ENCODE peak calls at places on chromosomes 3 and 15, in five cellular contexts. Y is GM23338, M is PC-9, O is HepG2, V is H1. A is an unnamed sample.
A peak's percentile ranks its signal among the peaks of the same experiment; 100 is the strongest.

GRCh38 chr3:185959609-185960517 is 22.0 kb upstream of the TRA2B start:
- DNase-seq in O (peak; percentile 88), Y (no peak), M (peak; percentile 74), V (no peak), A (peak; percentile 75)

GRCh38 chr3:157081681-157082210 is 78.2 kb downstream of the CCNL1 start:
- DNase-seq in Y (peak; percentile 98), V (peak; percentile 86), O (peak; percentile 68), M (peak; percentile 95), A (peak; percentile 98)

GRCh38 chr15:42707068-42707467 is 29.9 kb downstream of the CDAN1 start:
- DNase-seq in O (no peak), Y (no peak), M (no peak), V (no peak), A (peak; percentile 97)

GRCh38 chr3:185316740-185317407 is 46.1 kb upstream of the MAP3K13 start:
- DNase-seq in Y (no peak), M (peak; percentile 64), V (no peak), O (peak; percentile 43), A (peak; percentile 62)

GRCh38 chr3:36909181-36909580 is 35.7 kb downstream of the TRANK1 start:
- DNase-seq in Y (no peak), M (no peak), V (no peak), O (no peak), A (no peak)

GRCh38 chr3:162738778-162739177 is 1242.2 kb downstream of the OTOL1 start:
- DNase-seq in V (no peak), O (no peak), Y (no peak), M (no peak), A (peak; percentile 52)

GRCh38 chr15:72318408-72318942 is 1.5 kb downstream of the CELF6 start:
- DNase-seq in M (no peak), O (no peak), Y (no peak), V (no peak), A (no peak)

GRCh38 chr15:24054547-24055245 is 367.6 kb upstream of the NDN start:
- DNase-seq in O (no peak), M (no peak), V (no peak), Y (peak; percentile 3), A (no peak)

GRCh38 chr15:66278061-66278460 is 15.3 kb upstream of the DIS3L start:
- DNase-seq in O (no peak), Y (no peak), V (no peak), M (no peak), A (no peak)

GRCh38 chr15:85582076-85582718 is 201.8 kb downstream of the AKAP13 start:
- DNase-seq in O (no peak), V (no peak), M (no peak), Y (no peak), A (no peak)

GRCh38 chr3:186875708-186876107 is 33.2 kb downstream of the ADIPOQ start:
- DNase-seq in Y (no peak), O (no peak), M (no peak), V (no peak), A (no peak)

GRCh38 chr3:177211503-177212277 is 14.4 kb upstream of the TBL1XR1 start:
- DNase-seq in O (peak; percentile 74), V (no peak), M (no peak), Y (no peak), A (peak; percentile 48)

GRCh38 chr15:92810418-92811138 is 89.5 kb upstream of the CHD2 start:
- DNase-seq in M (no peak), Y (peak; percentile 63), O (no peak), V (no peak), A (peak; percentile 74)

GRCh38 chr3:23474580-23475357 is 271.6 kb downstream of the UBE2E2 start:
- DNase-seq in M (no peak), O (no peak), V (no peak), Y (no peak), A (no peak)

GRCh38 chr3:148815316-148815715 is 12.3 kb upstream of the CPB1 start:
- DNase-seq in Y (no peak), O (no peak), M (no peak), V (no peak), A (no peak)

GRCh38 chr15:73691398-73691797 is 7.2 kb downstream of the CD276 start:
- DNase-seq in M (no peak), V (no peak), Y (peak; percentile 84), O (no peak), A (peak; percentile 34)

GRCh38 chr15:77818484-77819270 is 186.0 kb upstream of the LINGO1 start:
- DNase-seq in V (no peak), O (no peak), M (no peak), Y (peak; percentile 44), A (no peak)
- TF ChIP-seq EZH2 in V (no peak), O (no peak), M (no peak), Y (no peak), A (no peak)

GRCh38 chr3:3126477-3127431 is at the start of gene TRNT1:
- DNase-seq in Y (peak; percentile 97), M (peak; percentile 93), O (peak; percentile 84), V (peak; percentile 60), A (peak; percentile 92)
- H3K4me2 ChIP-seq in Y (peak within 1 kb of the TSS; percentile 99), M (peak within 1 kb of the TSS; percentile 83), O (peak within 1 kb of the TSS; percentile 83), V (peak within 1 kb of the TSS; percentile 91), A (peak within 1 kb of the TSS; percentile 97)

DNA sequence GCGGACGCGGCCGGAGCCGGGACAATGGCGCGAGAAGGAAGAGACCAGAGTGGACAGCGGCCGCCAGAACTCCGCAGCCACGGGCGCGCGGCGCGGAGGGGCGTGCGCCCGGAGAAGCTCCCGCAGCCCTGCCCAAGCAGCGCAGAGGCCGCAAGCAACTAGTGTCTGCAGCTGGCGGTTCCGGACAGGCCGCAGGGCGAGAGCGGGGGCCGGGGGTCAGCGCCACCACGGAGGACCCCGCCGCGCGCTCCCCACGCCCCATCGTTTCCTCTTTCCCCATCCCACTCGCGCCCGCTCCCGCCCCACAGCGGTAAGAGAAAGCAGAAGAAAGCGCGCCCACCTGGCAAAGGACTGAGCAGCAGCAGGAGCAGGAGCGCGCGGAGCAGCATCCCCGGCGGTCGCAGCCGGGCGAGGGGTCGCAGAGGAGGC is 440 bp downstream of the PRTG start:
- DNase-seq in V (no peak), O (no peak), M (peak; percentile 27), Y (peak; percentile 23), A (no peak)
- TF ChIP-seq EZH2 in V (peak; percentile 85), O (no peak), M (no peak), Y (peak; percentile 53), A (peak; percentile 83)

DNA sequence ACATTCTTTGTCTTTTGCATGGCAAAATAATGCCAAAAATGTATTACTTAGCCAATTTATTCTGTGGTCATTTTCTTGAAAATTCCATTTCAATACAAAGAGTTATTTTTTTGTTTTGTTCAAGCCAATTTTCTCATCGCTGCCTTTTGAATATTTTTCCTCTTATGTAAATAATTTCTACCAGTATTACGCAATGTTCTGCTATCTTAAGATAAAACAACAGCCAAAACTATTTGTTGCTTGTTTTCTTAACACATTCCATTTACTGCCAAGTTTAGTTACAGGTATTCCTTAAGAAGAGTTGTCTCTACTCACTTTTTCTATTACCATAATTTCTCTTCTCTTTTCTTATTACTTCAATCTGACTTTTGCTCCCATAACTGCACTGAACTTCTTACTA is 163.1 kb downstream of the ROBO1 start:
- DNase-seq in V (no peak), Y (no peak), O (no peak), M (no peak), A (no peak)
- H3K4me2 ChIP-seq in V (no peak overlapping the region), Y (no peak overlapping the region), O (no peak overlapping the region), M (no peak overlapping the region), A (no peak overlapping the region)

DNA sequence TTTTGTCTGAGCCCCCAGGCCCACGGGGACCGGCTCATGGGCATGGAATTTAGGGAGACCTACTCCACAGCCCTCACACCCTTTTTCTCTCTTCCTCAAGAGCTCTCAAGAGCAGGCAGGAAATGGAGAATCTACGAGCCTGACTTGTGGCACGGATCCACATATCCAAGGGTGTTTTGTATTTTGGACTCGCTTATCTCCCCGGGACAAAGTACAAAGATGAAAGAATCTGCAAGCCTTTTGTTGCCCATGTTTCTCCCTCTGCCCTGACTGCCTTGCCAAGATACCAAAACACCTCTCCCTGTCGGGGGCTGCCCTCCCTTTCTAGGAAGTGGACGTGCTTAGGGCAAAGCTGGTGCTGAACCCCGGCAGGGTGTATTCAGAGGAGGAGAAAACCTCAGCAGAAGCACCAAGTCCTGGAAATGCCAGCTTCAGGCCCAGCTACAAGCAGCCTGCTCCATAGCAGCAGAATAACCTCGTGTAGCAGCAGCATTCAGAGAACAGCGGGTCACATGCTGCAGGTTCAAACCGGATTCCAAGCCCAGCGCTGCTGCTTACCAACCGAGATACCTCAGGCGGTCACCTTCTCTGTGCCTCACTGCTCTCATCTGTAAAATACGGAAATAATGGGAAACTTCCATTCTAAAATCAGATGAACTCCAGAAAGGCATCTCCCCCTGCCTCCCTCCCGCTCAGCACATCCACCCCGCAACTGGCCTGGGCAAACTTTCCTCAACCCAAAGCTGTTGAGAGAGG is 35.2 kb downstream of the DNASE1L3 start:
- DNase-seq in V (no peak), Y (peak; percentile 55), O (peak; percentile 95), M (no peak), A (no peak)
- TF ChIP-seq EZH2 in V (no peak), Y (no peak), O (no peak), M (no peak), A (no peak)

DNA sequence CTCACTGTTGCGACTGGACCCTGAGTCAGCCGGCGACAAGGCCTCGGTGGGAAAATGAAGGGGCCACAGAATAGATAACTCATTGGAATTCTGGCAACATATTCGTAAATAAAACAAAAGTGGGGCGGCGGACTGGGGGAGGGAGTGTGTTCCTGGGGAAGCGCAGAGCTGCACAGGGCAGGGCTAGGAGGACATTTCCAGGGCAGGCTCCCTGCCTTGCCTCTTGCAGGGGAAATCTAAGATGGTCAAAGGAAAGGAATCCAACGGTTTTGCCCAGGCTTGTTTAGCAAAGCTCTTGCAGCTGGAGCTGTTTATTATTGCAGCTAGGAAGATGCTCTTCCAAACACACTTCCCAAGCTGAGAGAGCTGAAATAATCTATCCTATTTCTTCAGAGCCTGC is 1042.7 kb upstream of the NR2F2 start:
- DNase-seq in V (no peak), O (no peak), M (no peak), Y (peak; percentile 32), A (no peak)
- H3K4me2 ChIP-seq in V (peak overlapping the region; percentile 81), O (no peak overlapping the region), M (no peak overlapping the region), Y (peak overlapping the region; percentile 65), A (no peak overlapping the region)

DNA sequence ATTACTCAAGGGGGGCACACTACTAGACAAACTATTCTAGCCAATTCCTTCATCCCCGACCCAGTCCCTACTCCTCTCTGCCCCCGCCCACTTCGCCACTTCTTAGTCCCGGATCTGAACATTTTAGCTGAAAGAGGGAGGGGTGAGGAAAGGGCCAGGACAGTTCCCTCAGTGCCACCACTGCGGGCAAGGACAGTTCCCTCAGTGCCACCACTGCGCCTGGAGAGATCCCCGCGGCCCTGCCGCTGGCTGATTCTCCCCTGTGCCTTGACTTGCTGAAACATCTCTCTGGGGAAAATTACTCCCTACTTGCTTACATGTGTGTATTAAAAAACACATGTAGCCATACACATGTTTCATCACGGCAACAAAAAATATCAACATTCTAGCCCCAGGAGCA is 11.3 kb downstream of the SOX2 start:
- DNase-seq in Y (no peak), V (no peak), O (no peak), M (no peak), A (no peak)
- TF ChIP-seq EZH2 in Y (no peak), V (no peak), O (no peak), M (no peak), A (no peak)

DNA sequence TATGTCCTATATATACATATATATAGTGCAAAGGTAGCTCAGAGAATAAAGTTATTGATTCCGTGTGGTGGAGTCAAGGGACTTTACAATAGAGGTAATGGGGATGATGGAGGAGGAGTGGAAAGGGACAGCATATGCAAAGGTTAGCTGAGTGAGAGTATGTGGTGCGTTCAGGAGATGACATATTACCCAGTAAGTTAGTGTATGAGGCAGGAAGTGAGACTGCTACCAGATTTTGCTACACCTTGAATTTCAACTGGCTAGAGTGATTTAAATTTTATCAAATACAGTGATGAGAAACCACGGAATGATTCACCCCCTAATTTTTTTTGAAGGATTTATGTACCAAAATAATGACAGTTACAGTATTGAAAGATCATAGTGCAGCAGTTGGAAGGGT is 2.8 kb downstream of the ACTL6A start:
- DNase-seq in O (no peak), M (no peak), V (no peak), Y (no peak), A (peak; percentile 36)
- H3K4me2 ChIP-seq in O (no peak overlapping the region), M (peak overlapping the region; percentile 4), V (no peak overlapping the region), Y (no peak overlapping the region), A (peak overlapping the region; percentile 4)

A was measured in PC-3.